ENCODE peak calls at places on chromosome 11, in five cellular contexts. R, D, A, M and F are unnamed samples.

GRCh38 chr11:19845633-19846032 is 133.0 kb downstream of the NAV2 start:
- DNase-seq in R (no peak), M (no peak), A (no peak), D (no peak), F (no peak)

GRCh38 chr11:46363455-46363920 is 16.2 kb downstream of the DGKZ start:
- DNase-seq in D (no peak), R (peak; percentile 52), M (no peak), A (no peak), F (peak; percentile 93)

GRCh38 chr11:105937738-105938137 is 84.3 kb downstream of the MSANTD4 start:
- DNase-seq in D (no peak), M (no peak), R (peak; percentile 31), A (no peak), F (no peak)

GRCh38 chr11:28393348-28393747 is 285.2 kb downstream of the METTL15 start:
- DNase-seq in R (no peak), A (no peak), M (no peak), D (no peak), F (no peak)

GRCh38 chr11:130705670-130706421 is 210.4 kb downstream of the SNX19 start:
- DNase-seq in M (no peak), R (no peak), D (no peak), A (no peak), F (peak; percentile 66)

GRCh38 chr11:57414612-57415212 is 12.2 kb downstream of the SLC43A3 start:
- DNase-seq in R (no peak), A (no peak), D (no peak), M (no peak), F (no peak)

GRCh38 chr11:94661444-94661843 is 94.3 kb downstream of the PIWIL4 start:
- DNase-seq in R (no peak), A (no peak), M (no peak), D (no peak), F (no peak)

GRCh38 chr11:116134450-116134849 is 630.2 kb upstream of the CADM1 start:
- DNase-seq in A (no peak), M (no peak), D (peak; percentile 24), R (no peak), F (no peak)

GRCh38 chr11:115464269-115464668 is 39.9 kb downstream of the CADM1 start:
- DNase-seq in R (no peak), M (no peak), A (no peak), D (no peak), F (no peak)

GRCh38 chr11:61572913-61573312 is 8.0 kb downstream of the SYT7 start:
- DNase-seq in D (no peak), M (no peak), R (no peak), A (no peak), F (no peak)

GRCh38 chr11:46357483-46357936 is 10.2 kb downstream of the DGKZ start:
- DNase-seq in D (no peak), A (no peak), R (no peak), M (no peak), F (peak; percentile 76)

GRCh38 chr11:101478587-101479375 is 105.0 kb downstream of the TRPC6 start:
- DNase-seq in M (no peak), A (no peak), R (no peak), D (peak; percentile 45), F (peak; percentile 32)

GRCh38 chr11:77435972-77436371 is 37.9 kb downstream of the PAK1 start:
- DNase-seq in M (no peak), R (no peak), D (no peak), A (no peak), F (no peak)

GRCh38 chr11:102305352-102306047 is 11.8 kb upstream of the BIRC3 start:
- DNase-seq in M (no peak), D (no peak), R (no peak), A (no peak), F (no peak)

GRCh38 chr11:31805037-31805628 is 6.0 kb downstream of the PAX6 start:
- DNase-seq in M (no peak), R (no peak), A (no peak), D (peak; percentile 82), F (no peak)

GRCh38 chr11:3745161-3745560 is 52.2 kb downstream of the NUP98 start:
- DNase-seq in R (no peak), D (no peak), A (no peak), M (no peak), F (peak; percentile 88)

GRCh38 chr11:13169709-13170108 is 107.9 kb upstream of the BMAL1 start:
- DNase-seq in M (no peak), D (no peak), A (no peak), R (peak; percentile 48), F (no peak)

GRCh38 chr11:13210424-13210823 is 67.2 kb upstream of the BMAL1 start:
- DNase-seq in A (peak; percentile 17), D (peak; percentile 67), R (peak; percentile 79), M (peak; percentile 57), F (peak; percentile 75)

GRCh38 chr11:22491826-22492225 is 133.8 kb downstream of the FANCF start:
- DNase-seq in M (no peak), D (no peak), R (no peak), A (no peak), F (no peak)

GRCh38 chr11:72823105-72823804 is 9.0 kb downstream of the ATG16L2 start:
- DNase-seq in M (no peak), D (no peak), R (no peak), A (no peak), F (no peak)

GRCh38 chr11:122439911-122440782 is 215.4 kb upstream of the UBASH3B start:
- DNase-seq in R (no peak), A (no peak), D (peak; percentile 78), M (peak; percentile 83), F (peak; percentile 23)

GRCh38 chr11:73381589-73381988 is 5.4 kb downstream of the RELT start:
- DNase-seq in D (no peak), A (no peak), M (no peak), R (no peak), F (no peak)

GRCh38 chr11:8093931-8094575 is 13.0 kb downstream of the TUB start:
- DNase-seq in D (no peak), M (no peak), R (no peak), A (no peak), F (no peak)

GRCh38 chr11:1759151-1759850 is 4.4 kb downstream of the CTSD start:
- DNase-seq in A (no peak), R (no peak), M (no peak), D (no peak), F (no peak)

GRCh38 chr11:116963813-116964212 is 126.4 kb upstream of the APOA1 start:
- DNase-seq in M (no peak), D (no peak), A (no peak), R (no peak), F (no peak)

GRCh38 chr11:63745304-63746170 is 23.0 kb downstream of the ZFTA start:
- DNase-seq in A (no peak), D (no peak), M (no peak), R (no peak), F (no peak)

GRCh38 chr11:111559791-111560190 is 19.3 kb downstream of the LAYN start:
- DNase-seq in M (no peak), A (no peak), R (no peak), D (no peak), F (no peak)
- TF ChIP-seq JUND in M (no peak), A (no peak), R (no peak), D (no peak), F (no peak)

DNA sequence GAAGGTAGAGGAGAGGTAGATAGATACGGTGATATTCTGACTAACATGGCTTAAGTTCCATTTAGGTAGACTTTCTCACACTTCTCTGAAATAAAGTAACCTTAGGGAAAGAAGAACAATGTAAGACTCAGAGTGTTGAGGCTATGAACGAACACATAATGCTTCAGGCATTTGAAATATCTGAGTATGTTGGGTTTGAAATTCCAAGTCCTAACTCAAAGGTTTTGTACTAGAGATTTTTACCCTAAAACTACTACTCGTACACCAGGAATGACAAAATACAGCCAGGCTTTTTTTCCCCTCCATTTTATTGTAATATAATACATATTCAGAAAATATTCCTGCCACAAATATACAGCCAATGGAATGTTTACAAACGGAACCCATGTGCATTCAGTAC is 592.6 kb downstream of the ETS1 start:
- DNase-seq in A (no peak), M (no peak), D (no peak), R (no peak), F (no peak)
- TF ChIP-seq JUND in A (no peak), M (no peak), D (no peak), R (no peak), F (no peak)

GRCh38 chr11:68956142-68956541 is 24.6 kb downstream of the MRGPRD start:
- DNase-seq in R (no peak), D (peak; percentile 85), M (no peak), A (peak; percentile 78), F (no peak)
- TF ChIP-seq JUND in R (no peak), D (no peak), M (no peak), A (no peak), F (no peak)

GRCh38 chr11:79007811-79008294 is 433.0 kb downstream of the TENM4 start:
- DNase-seq in M (no peak), D (no peak), A (no peak), R (no peak), F (no peak)
- TF ChIP-seq JUND in M (no peak), D (no peak), A (no peak), R (no peak), F (no peak)

DNA sequence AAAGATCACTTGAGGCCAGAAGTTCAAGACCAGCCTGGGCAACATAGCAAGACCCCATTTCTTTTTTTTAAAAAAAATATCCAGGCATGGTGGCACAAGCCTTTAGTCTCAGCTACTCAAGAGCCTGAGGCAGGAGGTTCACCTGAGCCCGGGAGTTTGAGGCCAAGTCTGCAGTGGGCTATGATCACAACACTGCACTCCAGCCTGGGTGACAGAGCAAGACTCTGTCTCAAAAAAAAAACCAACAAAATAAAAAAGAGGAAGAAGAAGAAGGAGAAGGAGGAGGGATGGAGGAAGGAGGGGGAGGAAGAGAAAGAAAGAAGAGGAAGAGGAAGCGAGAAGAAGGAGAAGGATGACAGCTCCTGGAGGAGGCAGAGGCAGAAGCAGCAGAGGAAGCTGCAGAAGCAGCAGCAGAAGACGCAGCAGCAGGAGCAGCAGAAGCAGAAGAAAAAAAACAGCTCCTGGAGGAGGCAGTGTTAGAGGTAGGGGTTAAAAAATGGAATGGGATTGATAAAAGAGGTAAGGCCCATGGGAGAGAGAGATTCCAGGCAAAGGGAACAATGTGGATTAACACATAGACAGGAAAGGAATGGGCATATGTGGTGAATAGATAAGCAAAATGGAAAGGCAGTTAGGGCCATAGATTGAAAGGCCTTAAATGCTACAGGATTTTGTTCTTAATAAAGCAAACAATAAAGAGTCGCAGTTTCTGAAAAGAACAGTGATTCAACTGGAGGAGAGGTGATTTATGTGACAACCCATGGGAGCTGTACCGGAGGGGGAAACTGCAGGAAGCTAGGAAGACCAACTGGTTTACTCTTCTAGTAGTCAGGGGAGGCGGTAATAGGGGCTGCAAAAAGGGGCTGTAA is 10.9 kb downstream of the PRCP start:
- DNase-seq in R (no peak), M (no peak), D (no peak), A (no peak), F (no peak)
- TF ChIP-seq JUND in R (no peak), M (no peak), D (no peak), A (no peak), F (no peak)

DNA sequence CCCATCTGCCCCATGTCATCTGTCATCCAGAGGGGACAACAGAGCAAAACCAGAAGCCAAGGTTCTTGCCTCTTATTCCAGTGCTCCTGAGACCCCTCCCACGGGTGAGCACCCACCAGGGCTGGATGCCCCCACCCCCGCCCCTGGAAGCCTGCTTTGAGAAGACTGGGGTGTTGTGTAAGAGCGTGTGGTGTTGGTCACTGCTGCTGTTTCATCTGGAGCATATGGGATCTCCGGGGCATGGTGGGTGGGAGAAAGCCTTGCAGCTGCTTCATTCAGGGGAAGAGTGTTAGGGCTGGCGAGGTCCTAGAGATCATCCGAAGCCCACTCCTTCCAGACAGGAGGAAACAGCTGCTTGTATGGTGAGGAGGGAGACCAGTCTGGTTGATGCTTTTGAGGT is 54.1 kb downstream of the CHRDL2 start:
- DNase-seq in A (no peak), M (no peak), R (no peak), D (peak; percentile 24), F (no peak)
- TF ChIP-seq JUND in A (no peak), M (no peak), R (no peak), D (no peak), F (no peak)

GRCh38 chr11:67303132-67303988 is at the start of gene SSH3:
- DNase-seq in M (peak; percentile 56), D (peak; percentile 69), R (peak; percentile 42), A (no peak), F (peak; percentile 67)
- TF ChIP-seq JUND in M (no peak), D (no peak), R (no peak), A (no peak), F (no peak)